ENCODE peak calls at places on chromosomes 2 and 18, in five cellular contexts. W is CD8-positive, alpha-beta memory T cell; O is RWPE2; I is GM06990; F is tibial nerve. B is an unnamed sample.

GRCh38 chr18:59813942-59814341 is 85.9 kb upstream of the PMAIP1 start:
- DNase-seq in W (no peak), O (no peak), I (no peak), F (no peak), B (no peak)

GRCh38 chr2:25561136-25561850 is 112.1 kb downstream of the DTNB start:
- DNase-seq in W (no peak), O (no peak), I (no peak), F (no peak), B (no peak)

GRCh38 chr2:174670446-174670845 is 72.8 kb upstream of the WIPF1 start:
- DNase-seq in W (no peak), O (no peak), I (no peak), F (no peak), B (no peak)

GRCh38 chr2:54206596-54206995 is 49.4 kb downstream of the TSPYL6 start:
- DNase-seq in W (no peak), O (no peak), I (peak; percentile 11), F (no peak), B (no peak)

GRCh38 chr2:233436691-233437438 is 82.6 kb downstream of the DGKD start:
- DNase-seq in W (no peak), O (no peak), I (no peak), F (no peak), B (no peak)

GRCh38 chr18:66168834-66169233 is 418.0 kb downstream of the CDH7 start:
- DNase-seq in W (no peak), O (no peak), I (no peak), F (no peak), B (no peak)

GRCh38 chr2:43218550-43219382 is 7.6 kb downstream of the ZFP36L2 start:
- DNase-seq in W (peak; percentile 78), O (no peak), I (peak; percentile 76), F (no peak), B (peak; percentile 83)

GRCh38 chr2:236717719-236718118 is 148.1 kb downstream of the ACKR3 start:
- DNase-seq in W (no peak), O (no peak), I (no peak), F (no peak), B (no peak)

GRCh38 chr2:144415381-144415780 is 104.5 kb downstream of the ZEB2 start:
- DNase-seq in W (no peak), O (no peak), I (no peak), F (no peak), B (no peak)

GRCh38 chr2:209977386-209978239 is 24.8 kb upstream of the RPE start:
- DNase-seq in W (no peak), O (no peak), I (no peak), F (no peak), B (no peak)

B was measured in ascending aorta.